ENCODE peak calls at places on chromosome 13, in ten cellular contexts. S is cardiac fibroblast, X is WTC11, Y is HCT116, R is kidney epithelial cell, P is tibial artery, J is nephron progenitor cell, A is neural progenitor cell, K is ascending aorta, C is AG09319. U is an unnamed sample.

GRCh38 chr13:114259974-114260373 is 21.4 kb upstream of the UPF3A start:
- DNase-seq in J (no peak), S (no peak), C (no peak), R (no peak), K (no peak), P (no peak), Y (no peak), X (no peak), A (no peak), U (no peak)

GRCh38 chr13:62626771-62627170 is 1211.1 kb upstream of the PCDH20 start:
- DNase-seq in P (no peak), S (no peak), K (no peak), C (no peak), X (peak; percentile 81), A (peak; percentile 30), Y (no peak), R (no peak), J (peak; percentile 10), U (no peak)

GRCh38 chr13:113322043-113322461 is 25.0 kb downstream of the LAMP1 start:
- DNase-seq in J (no peak), S (no peak), X (no peak), Y (no peak), R (no peak), A (no peak), P (no peak), K (no peak), C (no peak), U (no peak)

GRCh38 chr13:91774397-91774796 is 376.0 kb downstream of the GPC5 start:
- DNase-seq in J (no peak), K (no peak), C (no peak), Y (no peak), P (no peak), R (no peak), S (no peak), X (no peak), A (no peak), U (no peak)

GRCh38 chr13:46165485-46166220 is 16.3 kb downstream of the LCP1 start:
- DNase-seq in Y (no peak), P (no peak), S (no peak), J (no peak), K (no peak), X (no peak), R (peak; percentile 71), A (no peak), C (no peak), U (no peak)

GRCh38 chr13:20997301-20998061 is 63.9 kb downstream of the LATS2 start:
- DNase-seq in K (no peak), R (peak; percentile 43), Y (no peak), A (no peak), X (no peak), P (no peak), C (peak; percentile 89), S (peak; percentile 93), J (no peak), U (peak; percentile 92)

GRCh38 chr13:31485183-31485582 is 254.1 kb upstream of the RXFP2 start:
- DNase-seq in P (no peak), Y (no peak), K (no peak), S (peak; percentile 59), C (no peak), J (no peak), R (no peak), A (no peak), X (no peak), U (no peak)

GRCh38 chr13:63628310-63628709 is 2212.7 kb upstream of the PCDH20 start:
- DNase-seq in K (no peak), A (no peak), P (no peak), C (no peak), X (no peak), R (no peak), S (no peak), Y (no peak), J (no peak), U (no peak)

GRCh38 chr13:53100394-53101063 is 71.9 kb downstream of the OLFM4 start:
- DNase-seq in S (no peak), P (no peak), C (no peak), R (no peak), K (no peak), X (no peak), Y (no peak), J (no peak), A (no peak), U (no peak)

GRCh38 chr13:34086281-34086680 is 268.3 kb downstream of the RFC3 start:
- DNase-seq in S (no peak), K (no peak), J (no peak), Y (no peak), C (no peak), X (no peak), R (no peak), P (no peak), A (no peak), U (no peak)

GRCh38 chr13:27835799-27836198 is 43.5 kb downstream of the GSX1 start:
- DNase-seq in Y (no peak), C (no peak), R (no peak), K (no peak), X (no peak), A (no peak), P (no peak), J (no peak), S (no peak), U (no peak)

GRCh38 chr13:27834095-27834494 is 41.8 kb downstream of the GSX1 start:
- DNase-seq in R (no peak), C (no peak), Y (no peak), X (no peak), S (no peak), J (no peak), P (no peak), A (no peak), K (no peak), U (no peak)

GRCh38 chr13:27839809-27840467 is 47.7 kb downstream of the GSX1 start:
- DNase-seq in K (no peak), C (no peak), Y (peak; percentile 36), X (no peak), J (no peak), S (no peak), R (no peak), P (no peak), A (no peak), U (no peak)
- TF ChIP-seq CTCF in K (no peak), C (no peak), Y (peak; percentile 25), X (no peak), J (no peak), S (no peak), R (no peak), P (no peak), A (no peak), U (no peak)

GRCh38 chr13:99617474-99618255 is 116.4 kb downstream of the TM9SF2 start:
- DNase-seq in J (peak; percentile 62), X (peak; percentile 73), S (peak; percentile 73), R (no peak), A (peak; percentile 83), Y (peak; percentile 18), C (peak; percentile 35), P (peak; percentile 76), K (no peak), U (no peak)

GRCh38 chr13:99619207-99619606 is 117.9 kb downstream of the TM9SF2 start:
- DNase-seq in K (no peak), Y (no peak), A (no peak), C (no peak), P (no peak), X (no peak), R (no peak), S (no peak), J (no peak), U (no peak)

GRCh38 chr13:99610702-99611289 is 109.5 kb downstream of the TM9SF2 start:
- DNase-seq in S (no peak), R (no peak), K (no peak), P (no peak), A (no peak), Y (no peak), X (no peak), J (no peak), C (no peak), U (no peak)

DNA sequence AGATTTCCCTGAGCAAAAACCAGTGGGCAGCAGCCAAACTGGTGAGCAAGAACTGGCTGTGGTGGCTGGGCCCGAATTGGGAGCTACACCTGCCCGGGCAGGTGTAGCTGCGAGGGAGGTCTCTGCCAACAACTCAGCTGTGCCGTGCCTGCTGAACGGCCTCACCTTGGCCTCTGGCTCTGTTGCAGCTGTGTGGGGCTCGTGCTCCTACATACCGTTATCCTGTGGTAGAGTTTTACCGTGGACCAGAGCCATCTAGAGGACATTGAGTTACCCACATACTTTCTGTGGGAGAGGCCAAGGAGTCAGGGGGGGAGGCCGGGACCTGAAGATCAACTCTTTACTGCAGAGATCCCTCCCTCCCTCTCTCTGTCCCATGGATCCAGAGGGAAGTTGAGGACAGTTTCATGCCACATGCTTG is 113.2 kb downstream of the TM9SF2 start:
- DNase-seq in K (no peak), S (peak; percentile 27), X (peak; percentile 44), Y (no peak), C (no peak), A (no peak), R (no peak), P (no peak), J (no peak), U (no peak)
- TF ChIP-seq CTCF in K (no peak), S (peak; percentile 26), X (no peak), Y (peak; percentile 20), C (no peak), A (peak; percentile 29), R (peak; percentile 39), P (no peak), J (peak; percentile 15), U (peak; percentile 44)

DNA sequence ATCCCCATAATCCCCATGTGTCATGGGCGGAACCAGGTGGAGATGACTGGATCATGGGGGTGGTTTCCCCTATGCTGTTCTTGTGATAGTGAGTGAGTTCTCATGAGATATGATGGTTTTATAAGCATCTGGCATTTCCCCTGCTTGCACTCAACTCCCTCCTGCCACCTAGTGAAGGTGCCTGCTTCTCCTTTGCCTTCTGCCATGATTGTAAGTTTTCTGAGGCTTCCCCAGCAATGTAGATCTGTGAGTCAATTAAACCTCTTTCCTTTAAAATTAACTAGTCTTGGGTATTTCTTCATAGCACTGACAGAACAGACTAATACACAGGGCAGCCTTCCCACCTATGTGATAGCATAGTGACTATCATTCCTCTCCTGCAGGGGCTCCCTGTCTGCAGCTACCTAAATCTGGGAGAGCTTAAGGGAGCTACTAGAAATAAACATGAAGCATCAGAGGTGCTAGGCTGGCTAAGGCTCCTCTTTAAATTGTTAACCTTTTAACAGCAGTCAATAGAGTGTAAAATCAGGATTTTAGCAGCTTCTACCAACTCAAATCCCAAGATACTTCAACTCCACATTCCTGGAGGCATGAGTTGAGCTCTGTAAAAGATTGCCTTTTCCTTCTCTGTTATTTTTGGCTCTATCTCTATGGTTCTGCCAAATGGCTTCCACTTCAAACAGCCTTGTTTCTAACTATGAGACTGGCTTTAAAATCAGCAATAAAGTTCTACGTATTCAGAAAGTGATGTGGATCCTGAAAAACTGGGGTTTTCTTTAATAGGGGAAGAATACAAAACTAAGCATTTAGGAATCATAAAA is 112.3 kb downstream of the VWA8 start:
- DNase-seq in X (no peak), A (no peak), S (peak; percentile 67), Y (no peak), R (no peak), J (no peak), C (no peak), P (no peak), K (no peak), U (no peak)
- TF ChIP-seq CTCF in X (no peak), A (peak; percentile 20), S (peak; percentile 34), Y (no peak), R (peak; percentile 1), J (no peak), C (no peak), P (no peak), K (peak; percentile 13), U (peak; percentile 27)

DNA sequence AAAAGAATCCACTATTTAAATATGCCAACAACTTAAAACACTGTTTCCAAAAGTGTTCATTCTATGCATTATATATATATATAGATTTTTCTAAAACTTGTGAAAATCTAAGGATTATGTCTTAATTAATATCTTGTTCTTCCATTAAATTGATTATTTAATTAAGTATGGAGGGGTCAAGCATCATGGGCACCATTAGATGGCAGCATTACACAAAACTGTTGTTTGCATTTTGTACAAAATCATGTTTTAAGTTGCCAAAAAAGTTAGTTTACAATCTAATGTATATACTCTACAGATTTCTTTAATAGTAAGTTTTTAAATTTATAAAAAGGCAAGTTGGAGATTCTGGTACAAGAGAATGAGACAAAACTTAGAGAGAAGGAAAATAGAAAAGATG is 213.2 kb upstream of the EDNRB start:
- DNase-seq in X (no peak), S (peak; percentile 5), K (no peak), A (no peak), J (no peak), P (no peak), R (no peak), C (no peak), Y (no peak), U (no peak)
- TF ChIP-seq CTCF in X (no peak), S (peak; percentile 33), K (no peak), A (peak; percentile 53), J (peak; percentile 21), P (no peak), R (peak; percentile 41), C (peak; percentile 40), Y (peak; percentile 22), U (peak; percentile 61)

U was measured in retinal pigment epithelial cell.